ENCODE peak calls at places on chromosome 11, in nine cellular contexts. A is GM12891; D is Right ventricle myocardium superior; E is LoVo; J is CD8-positive, alpha-beta T cell; B is WTC11; Q is EH; N is stimulated activated CD4-positive, alpha-beta T cell treated with anti-CD3 and anti-CD28 coated beads, Interleukin-2, amount 100 ng/mL, for 48 hours; L is DMS 273 treated with DMSO at 0.1 percent for 48 hours. M is an unnamed sample.

GRCh38 chr11:83257638-83258229 is 28.4 kb downstream of the CCDC90B start:
- DNase-seq in L (no peak), D (no peak), J (no peak), N (no peak), B (no peak), E (peak), Q (peak), A (no peak), M (no peak)

GRCh38 chr11:61881397-61881796 is 9.9 kb downstream of the FADS3 start:
- DNase-seq in N (no peak), E (no peak), J (no peak), B (no peak), Q (no peak), D (no peak), A (no peak), L (no peak), M (peak)

GRCh38 chr11:134503104-134503503 is 91.1 kb upstream of the B3GAT1 start:
- DNase-seq in L (no peak), E (no peak), J (no peak), Q (no peak), B (peak), N (no peak), D (no peak), A (no peak), M (peak)

GRCh38 chr11:66850588-66851250 is 6.1 kb upstream of the LRFN4 start:
- DNase-seq in L (no peak), D (no peak), N (no peak), A (peak), J (no peak), B (no peak), E (no peak), Q (no peak), M (no peak)

GRCh38 chr11:113663567-113663966 is 42.5 kb downstream of the TMPRSS5 start:
- DNase-seq in N (no peak), B (no peak), Q (peak), A (no peak), J (no peak), L (no peak), E (peak), D (no peak), M (peak)

GRCh38 chr11:120057595-120058581 is 80.0 kb downstream of the TRIM29 start:
- DNase-seq in A (no peak), E (peak), Q (peak), D (no peak), B (peak), N (no peak), L (no peak), J (no peak), M (peak)

GRCh38 chr11:128488471-128488870 is 98.9 kb downstream of the ETS1 start:
- DNase-seq in N (no peak), Q (peak), L (no peak), B (no peak), J (no peak), E (no peak), D (peak), A (no peak), M (no peak)

GRCh38 chr11:45180888-45181594 is 34.6 kb downstream of the PRDM11 start:
- DNase-seq in A (no peak), Q (peak), L (no peak), D (peak), J (peak), E (peak), B (no peak), N (no peak), M (peak)

GRCh38 chr11:3132831-3133455 is 32.2 kb downstream of the OSBPL5 start:
- DNase-seq in N (no peak), Q (no peak), J (no peak), B (peak), E (no peak), D (peak), A (no peak), L (peak), M (peak)

GRCh38 chr11:85767277-85767676 is 43.7 kb downstream of the SYTL2 start:
- DNase-seq in J (no peak), D (no peak), L (no peak), B (no peak), N (no peak), E (no peak), Q (no peak), A (no peak), M (no peak)

GRCh38 chr11:130086627-130087026 is 16.9 kb downstream of the APLP2 start:
- DNase-seq in J (no peak), D (no peak), E (no peak), N (no peak), Q (no peak), L (no peak), B (no peak), A (no peak), M (no peak)

GRCh38 chr11:82752801-82753200 is 19.1 kb upstream of the FAM181B start:
- DNase-seq in N (no peak), L (no peak), A (no peak), E (no peak), D (no peak), Q (no peak), B (no peak), J (no peak), M (no peak)

GRCh38 chr11:88482871-88483301 is 145.3 kb upstream of the CTSC start:
- DNase-seq in Q (peak), D (no peak), L (no peak), B (no peak), N (no peak), J (no peak), A (no peak), E (no peak), M (no peak)

GRCh38 chr11:12091957-12092558 is 18.3 kb upstream of the MICAL2 start:
- DNase-seq in A (no peak), Q (peak), N (no peak), D (no peak), B (no peak), J (no peak), E (no peak), L (no peak), M (no peak)

GRCh38 chr11:97972731-97973130 is 1048.0 kb upstream of the CNTN5 start:
- DNase-seq in A (no peak), L (no peak), E (no peak), B (no peak), J (no peak), D (no peak), Q (no peak), N (no peak), M (no peak)

GRCh38 chr11:45056529-45056928 is 89.9 kb upstream of the PRDM11 start:
- DNase-seq in B (peak), E (no peak), Q (no peak), N (no peak), A (no peak), L (no peak), J (no peak), D (no peak), M (no peak)

GRCh38 chr11:65279713-65280459 is 18.1 kb downstream of the POLA2 start:
- DNase-seq in N (peak), D (no peak), L (no peak), B (no peak), Q (peak), E (no peak), A (no peak), J (no peak), M (no peak)